ENCODE peak calls at places on chromosomes 5 and 9, in ten cellular contexts. One of them, this sample, is unnamed.

GRCh38 chr5:135493406-135494180 is 41.4 kb upstream of the TIFAB start:
- DNase-seq in A549: peak; percentile 27
- DNase-seq in fibroblast of lung: peak; percentile 92
- DNase-seq in HepG2: no peak
- DNase-seq in WERI-Rb-1: no peak
- DNase-seq in uterus: no peak
- DNase-seq in ascending aorta: no peak
- DNase-seq in upper lobe of left lung: no peak
- DNase-seq in lower lobe of right lung: no peak
- DNase-seq in tibial nerve: peak; percentile 19
- DNase-seq in this sample: peak; percentile 94

GRCh38 chr5:173056783-173057061 is 570 bp downstream of the CREBRF start:
- DNase-seq in uterus: no peak
- DNase-seq in HepG2: no peak
- DNase-seq in fibroblast of lung: no peak
- DNase-seq in tibial nerve: no peak
- DNase-seq in upper lobe of left lung: no peak
- DNase-seq in ascending aorta: no peak
- DNase-seq in WERI-Rb-1: no peak
- DNase-seq in lower lobe of right lung: no peak
- DNase-seq in A549: peak; percentile 61
- DNase-seq in this sample: no peak

GRCh38 chr5:120817044-120817985 is 353.2 kb downstream of the PRR16 start:
- DNase-seq in WERI-Rb-1: peak; percentile 56
- DNase-seq in lower lobe of right lung: no peak
- DNase-seq in ascending aorta: no peak
- DNase-seq in A549: no peak
- DNase-seq in fibroblast of lung: peak; percentile 27
- DNase-seq in uterus: no peak
- DNase-seq in HepG2: no peak
- DNase-seq in tibial nerve: no peak
- DNase-seq in upper lobe of left lung: no peak
- DNase-seq in this sample: peak; percentile 17

GRCh38 chr9:846852-847251 is 5.4 kb downstream of the DMRT1 start:
- DNase-seq in lower lobe of right lung: no peak
- DNase-seq in upper lobe of left lung: no peak
- DNase-seq in fibroblast of lung: no peak
- DNase-seq in tibial nerve: no peak
- DNase-seq in HepG2: no peak
- DNase-seq in WERI-Rb-1: no peak
- DNase-seq in A549: no peak
- DNase-seq in uterus: no peak
- DNase-seq in ascending aorta: no peak
- DNase-seq in this sample: no peak

GRCh38 chr5:133497608-133498348 is 114.6 kb downstream of the FSTL4 start:
- DNase-seq in WERI-Rb-1: no peak
- DNase-seq in lower lobe of right lung: no peak
- DNase-seq in uterus: no peak
- DNase-seq in A549: no peak
- DNase-seq in tibial nerve: no peak
- DNase-seq in ascending aorta: no peak
- DNase-seq in upper lobe of left lung: no peak
- DNase-seq in fibroblast of lung: no peak
- DNase-seq in HepG2: no peak
- DNase-seq in this sample: no peak

GRCh38 chr5:14600846-14601245 is 19.3 kb downstream of the OTULINL start:
- DNase-seq in WERI-Rb-1: no peak
- DNase-seq in ascending aorta: no peak
- DNase-seq in uterus: no peak
- DNase-seq in HepG2: no peak
- DNase-seq in upper lobe of left lung: no peak
- DNase-seq in A549: no peak
- DNase-seq in tibial nerve: no peak
- DNase-seq in fibroblast of lung: no peak
- DNase-seq in lower lobe of right lung: no peak
- DNase-seq in this sample: no peak

GRCh38 chr9:80622508-80622907 is 1050.7 kb downstream of the TLE4 start:
- DNase-seq in upper lobe of left lung: no peak
- DNase-seq in A549: no peak
- DNase-seq in tibial nerve: no peak
- DNase-seq in uterus: no peak
- DNase-seq in lower lobe of right lung: no peak
- DNase-seq in WERI-Rb-1: no peak
- DNase-seq in fibroblast of lung: no peak
- DNase-seq in HepG2: no peak
- DNase-seq in ascending aorta: no peak
- DNase-seq in this sample: no peak

GRCh38 chr9:33799928-33800689 is 4.7 kb downstream of the PRSS3 start:
- DNase-seq in tibial nerve: no peak
- DNase-seq in uterus: no peak
- DNase-seq in WERI-Rb-1: no peak
- DNase-seq in A549: no peak
- DNase-seq in upper lobe of left lung: no peak
- DNase-seq in ascending aorta: no peak
- DNase-seq in lower lobe of right lung: no peak
- DNase-seq in HepG2: no peak
- DNase-seq in fibroblast of lung: no peak
- DNase-seq in this sample: peak; percentile 89

GRCh38 chr9:107983762-107984161 is 494.2 kb upstream of the KLF4 start:
- DNase-seq in lower lobe of right lung: no peak
- DNase-seq in fibroblast of lung: no peak
- DNase-seq in WERI-Rb-1: no peak
- DNase-seq in A549: no peak
- DNase-seq in HepG2: no peak
- DNase-seq in upper lobe of left lung: no peak
- DNase-seq in uterus: no peak
- DNase-seq in tibial nerve: no peak
- DNase-seq in ascending aorta: no peak
- DNase-seq in this sample: peak; percentile 59

GRCh38 chr5:52864376-52864775 is 76.7 kb downstream of the ITGA1 start:
- DNase-seq in lower lobe of right lung: no peak
- DNase-seq in fibroblast of lung: peak; percentile 88
- DNase-seq in ascending aorta: no peak
- DNase-seq in HepG2: no peak
- DNase-seq in A549: no peak
- DNase-seq in uterus: no peak
- DNase-seq in tibial nerve: no peak
- DNase-seq in upper lobe of left lung: no peak
- DNase-seq in WERI-Rb-1: no peak
- DNase-seq in this sample: peak; percentile 87

GRCh38 chr5:32030226-32030625 is 143.9 kb downstream of the GOLPH3 start:
- DNase-seq in A549: no peak
- DNase-seq in fibroblast of lung: no peak
- DNase-seq in uterus: no peak
- DNase-seq in ascending aorta: no peak
- DNase-seq in HepG2: no peak
- DNase-seq in tibial nerve: no peak
- DNase-seq in WERI-Rb-1: no peak
- DNase-seq in upper lobe of left lung: no peak
- DNase-seq in lower lobe of right lung: no peak
- DNase-seq in this sample: no peak

GRCh38 chr5:1792842-1793266 is 6.8 kb downstream of the MRPL36 start:
- DNase-seq in tibial nerve: no peak
- DNase-seq in lower lobe of right lung: no peak
- DNase-seq in WERI-Rb-1: no peak
- DNase-seq in upper lobe of left lung: no peak
- DNase-seq in A549: no peak
- DNase-seq in fibroblast of lung: peak; percentile 97
- DNase-seq in HepG2: no peak
- DNase-seq in uterus: no peak
- DNase-seq in ascending aorta: no peak
- DNase-seq in this sample: peak; percentile 72

GRCh38 chr9:114307323-114308250 is 15.3 kb upstream of the ORM1 start:
- DNase-seq in HepG2: no peak
- DNase-seq in WERI-Rb-1: peak; percentile 4
- DNase-seq in tibial nerve: no peak
- DNase-seq in ascending aorta: no peak
- DNase-seq in upper lobe of left lung: peak; percentile 15
- DNase-seq in A549: no peak
- DNase-seq in fibroblast of lung: peak; percentile 59
- DNase-seq in uterus: peak; percentile 11
- DNase-seq in lower lobe of right lung: no peak
- DNase-seq in this sample: peak; percentile 48

GRCh38 chr5:134436523-134437339 is 25.1 kb upstream of the CDKN2AIPNL start:
- DNase-seq in HepG2: peak; percentile 64
- DNase-seq in tibial nerve: peak; percentile 24
- DNase-seq in A549: peak; percentile 41
- DNase-seq in uterus: peak; percentile 72
- DNase-seq in fibroblast of lung: peak; percentile 98
- DNase-seq in ascending aorta: peak; percentile 27
- DNase-seq in lower lobe of right lung: peak; percentile 93
- DNase-seq in upper lobe of left lung: peak; percentile 91
- DNase-seq in WERI-Rb-1: peak; percentile 77
- DNase-seq in this sample: peak; percentile 88

GRCh38 chr9:137312852-137313325 is 10.8 kb upstream of the NRARP start:
- DNase-seq in fibroblast of lung: no peak
- DNase-seq in WERI-Rb-1: no peak
- DNase-seq in lower lobe of right lung: no peak
- DNase-seq in A549: no peak
- DNase-seq in tibial nerve: no peak
- DNase-seq in ascending aorta: no peak
- DNase-seq in upper lobe of left lung: peak; percentile 16
- DNase-seq in HepG2: no peak
- DNase-seq in uterus: no peak
- DNase-seq in this sample: no peak

GRCh38 chr9:112409758-112410157 is 29.9 kb downstream of the HSDL2 start:
- DNase-seq in fibroblast of lung: no peak
- DNase-seq in lower lobe of right lung: no peak
- DNase-seq in WERI-Rb-1: no peak
- DNase-seq in uterus: no peak
- DNase-seq in ascending aorta: no peak
- DNase-seq in tibial nerve: no peak
- DNase-seq in HepG2: no peak
- DNase-seq in upper lobe of left lung: no peak
- DNase-seq in A549: no peak
- DNase-seq in this sample: no peak

DNA sequence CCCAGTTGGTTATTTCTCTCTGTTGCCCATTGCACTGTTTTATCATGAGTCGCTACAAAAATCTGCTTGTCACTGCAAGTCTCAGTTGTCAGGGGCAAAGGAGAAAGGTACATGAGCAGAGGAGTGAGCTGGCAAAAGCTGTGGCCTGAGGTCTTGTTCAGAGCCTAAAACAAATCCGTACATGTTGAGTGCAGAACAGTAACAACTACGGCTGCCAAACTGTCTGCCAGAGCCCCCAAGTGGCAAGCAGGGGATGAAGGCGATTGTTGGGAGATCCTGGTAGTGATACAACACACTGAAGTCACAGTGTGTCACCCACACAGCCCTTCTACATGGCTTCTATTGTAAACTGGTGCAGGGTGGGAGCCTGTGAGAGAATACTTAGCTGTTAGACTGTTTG is 50.9 kb downstream of the BRINP1 start:
- DNase-seq in tibial nerve: no peak
- DNase-seq in fibroblast of lung: no peak
- DNase-seq in uterus: no peak
- DNase-seq in lower lobe of right lung: no peak
- DNase-seq in A549: no peak
- DNase-seq in upper lobe of left lung: no peak
- DNase-seq in WERI-Rb-1: no peak
- DNase-seq in HepG2: no peak
- DNase-seq in ascending aorta: no peak
- DNase-seq in this sample: no peak
- TF ChIP-seq CTCF in tibial nerve: no peak
- TF ChIP-seq CTCF in fibroblast of lung: no peak
- TF ChIP-seq CTCF in uterus: no peak
- TF ChIP-seq CTCF in lower lobe of right lung: no peak
- TF ChIP-seq CTCF in A549: no peak
- TF ChIP-seq CTCF in upper lobe of left lung: no peak
- TF ChIP-seq CTCF in WERI-Rb-1: no peak
- TF ChIP-seq CTCF in HepG2: no peak
- TF ChIP-seq CTCF in ascending aorta: no peak
- TF ChIP-seq CTCF in this sample: no peak

DNA sequence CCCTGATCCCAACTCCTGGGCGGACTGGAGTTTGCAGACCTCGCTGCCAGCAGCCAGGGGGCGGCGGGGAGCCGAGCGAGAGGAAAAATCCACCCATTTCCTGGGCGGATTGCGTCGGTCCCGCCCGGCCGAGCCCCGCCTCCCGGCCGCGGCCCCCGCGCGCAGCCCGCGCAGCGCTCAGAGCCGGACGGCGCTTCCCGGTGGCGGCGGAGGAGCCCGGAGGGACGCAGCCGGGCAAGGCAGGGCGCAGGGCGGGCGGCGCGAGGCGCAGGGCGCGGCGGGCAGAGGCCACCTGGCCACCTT is at the start of gene OLFM1:
- DNase-seq in uterus: peak; percentile 69
- DNase-seq in lower lobe of right lung: peak; percentile 78
- DNase-seq in upper lobe of left lung: peak; percentile 72
- DNase-seq in A549: peak; percentile 88
- DNase-seq in ascending aorta: no peak
- DNase-seq in HepG2: no peak
- DNase-seq in fibroblast of lung: peak; percentile 58
- DNase-seq in tibial nerve: peak; percentile 56
- DNase-seq in WERI-Rb-1: peak; percentile 83
- DNase-seq in this sample: peak; percentile 63
- H3K4me3 ChIP-seq in uterus: peak within 1 kb of the TSS; percentile 11
- H3K4me3 ChIP-seq in lower lobe of right lung: peak within 1 kb of the TSS; percentile 52
- H3K4me3 ChIP-seq in upper lobe of left lung: peak within 1 kb of the TSS; percentile 41
- H3K4me3 ChIP-seq in A549: peak within 1 kb of the TSS; percentile 53
- H3K4me3 ChIP-seq in ascending aorta: peak within 1 kb of the TSS; percentile 60
- H3K4me3 ChIP-seq in HepG2: no peak within 1 kb of the TSS
- H3K4me3 ChIP-seq in fibroblast of lung: peak within 1 kb of the TSS; percentile 37
- H3K4me3 ChIP-seq in tibial nerve: peak within 1 kb of the TSS; percentile 41
- H3K4me3 ChIP-seq in WERI-Rb-1: peak within 1 kb of the TSS; percentile 47
- H3K4me3 ChIP-seq in this sample: peak within 1 kb of the TSS; percentile 27

GRCh38 chr9:75023846-75024245 is 4.2 kb downstream of the CARNMT1 start:
- DNase-seq in upper lobe of left lung: no peak
- DNase-seq in ascending aorta: no peak
- DNase-seq in tibial nerve: no peak
- DNase-seq in A549: no peak
- DNase-seq in uterus: no peak
- DNase-seq in fibroblast of lung: no peak
- DNase-seq in HepG2: no peak
- DNase-seq in lower lobe of right lung: no peak
- DNase-seq in WERI-Rb-1: no peak
- DNase-seq in this sample: no peak

GRCh38 chr9:75027187-75028107 is 646 bp downstream of the CARNMT1 start:
- DNase-seq in WERI-Rb-1: peak; percentile 91
- DNase-seq in lower lobe of right lung: peak; percentile 82
- DNase-seq in ascending aorta: no peak
- DNase-seq in upper lobe of left lung: peak; percentile 80
- DNase-seq in tibial nerve: peak; percentile 33
- DNase-seq in A549: peak; percentile 58
- DNase-seq in HepG2: peak; percentile 30
- DNase-seq in fibroblast of lung: peak; percentile 44
- DNase-seq in uterus: peak; percentile 51
- DNase-seq in this sample: peak; percentile 33
- TF ChIP-seq CTCF in WERI-Rb-1: peak; percentile 33
- TF ChIP-seq CTCF in lower lobe of right lung: no peak
- TF ChIP-seq CTCF in ascending aorta: no peak
- TF ChIP-seq CTCF in upper lobe of left lung: no peak
- TF ChIP-seq CTCF in tibial nerve: no peak
- TF ChIP-seq CTCF in A549: no peak
- TF ChIP-seq CTCF in HepG2: no peak
- TF ChIP-seq CTCF in fibroblast of lung: no peak
- TF ChIP-seq CTCF in uterus: no peak
- TF ChIP-seq CTCF in this sample: no peak

GRCh38 chr9:32161209-32161608 is 223.2 kb upstream of the ACO1 start:
- DNase-seq in ascending aorta: no peak
- DNase-seq in lower lobe of right lung: no peak
- DNase-seq in uterus: no peak
- DNase-seq in upper lobe of left lung: no peak
- DNase-seq in fibroblast of lung: no peak
- DNase-seq in A549: no peak
- DNase-seq in HepG2: no peak
- DNase-seq in WERI-Rb-1: no peak
- DNase-seq in tibial nerve: no peak
- DNase-seq in this sample: no peak

GRCh38 chr9:32161720-32162119 is 222.7 kb upstream of the ACO1 start:
- DNase-seq in lower lobe of right lung: no peak
- DNase-seq in upper lobe of left lung: no peak
- DNase-seq in HepG2: no peak
- DNase-seq in fibroblast of lung: no peak
- DNase-seq in ascending aorta: no peak
- DNase-seq in tibial nerve: no peak
- DNase-seq in A549: no peak
- DNase-seq in uterus: no peak
- DNase-seq in WERI-Rb-1: no peak
- DNase-seq in this sample: no peak
- H3K4me3 ChIP-seq in lower lobe of right lung: no peak overlapping the region
- H3K4me3 ChIP-seq in upper lobe of left lung: no peak overlapping the region
- H3K4me3 ChIP-seq in HepG2: no peak overlapping the region
- H3K4me3 ChIP-seq in fibroblast of lung: no peak overlapping the region
- H3K4me3 ChIP-seq in ascending aorta: no peak overlapping the region
- H3K4me3 ChIP-seq in tibial nerve: no peak overlapping the region
- H3K4me3 ChIP-seq in A549: no peak overlapping the region
- H3K4me3 ChIP-seq in uterus: no peak overlapping the region
- H3K4me3 ChIP-seq in WERI-Rb-1: no peak overlapping the region
- H3K4me3 ChIP-seq in this sample: no peak overlapping the region